ENCODE peak calls at places on chromosomes 1 and 21, in seven cellular contexts. L is activated naive CD8-positive, alpha-beta T cell treated with anti-CD3 and anti-CD28 coated beads, Interleukin-2, amount 50 U/mL, for 24 hours; T is aorta; W is activated T-cell treated with anti-CD3 and anti-CD28 coated beads, Interleukin-2, amount 50 U/mL, for 4 hours; A is Right ventricle myocardium superior; I is left ventricle myocardium superior; F is foreskin keratinocyte. S is an unnamed sample.

GRCh38 chr1:93798301-93798700 is 80.7 kb downstream of the DNTTIP2 start:
- ATAC-seq in L (no peak), T (no peak), W (no peak), A (peak; percentile 46), I (peak; percentile 59), F (no peak), S (no peak)

GRCh38 chr1:168783424-168783823 is 54.4 kb upstream of the DPT start:
- ATAC-seq in L (no peak), T (peak; percentile 45), W (no peak), A (peak; percentile 48), I (peak; percentile 70), F (no peak), S (no peak)

GRCh38 chr1:203354246-203354645 is 3.3 kb upstream of the FMOD start:
- ATAC-seq in L (no peak), T (no peak), W (no peak), A (no peak), I (no peak), F (no peak), S (no peak)

GRCh38 chr21:38525454-38525853 is 27.2 kb upstream of the ERG start:
- ATAC-seq in L (no peak), T (no peak), W (no peak), A (no peak), I (no peak), F (peak; percentile 55), S (no peak)

GRCh38 chr1:205325334-205325884 is 3.9 kb upstream of the NUAK2 start:
- ATAC-seq in L (no peak), T (peak; percentile 55), W (no peak), A (peak; percentile 33), I (peak; percentile 27), F (peak; percentile 66), S (peak; percentile 43)

GRCh38 chr1:64540265-64540791 is 70.4 kb downstream of the CACHD1 start:
- ATAC-seq in L (peak; percentile 40), T (peak; percentile 15), W (no peak), A (peak; percentile 42), I (peak; percentile 47), F (no peak), S (peak; percentile 38)

GRCh38 chr1:205285391-205286101 is 36.0 kb downstream of the NUAK2 start:
- ATAC-seq in L (peak; percentile 57), T (no peak), W (peak; percentile 46), A (peak; percentile 22), I (peak; percentile 9), F (no peak), S (no peak)

GRCh38 chr1:40185951-40186864 is 25.0 kb downstream of the RLF start:
- ATAC-seq in L (peak; percentile 98), T (no peak), W (peak; percentile 99), A (no peak), I (no peak), F (peak; percentile 89), S (peak; percentile 49)

GRCh38 chr21:28548291-28548690 is 444.4 kb downstream of the LTN1 start:
- ATAC-seq in L (no peak), T (peak; percentile 61), W (no peak), A (no peak), I (no peak), F (no peak), S (no peak)